ENCODE peak calls at places on chromosomes 5 and 9, in five cellular contexts. One of them, this sample, is unnamed. For H3K4me1 and H3K36me3, the result is how much of the 10 kb centered on the place peaks cover.

GRCh38 chr5:161283296-161283695 is 263.2 kb downstream of the GABRB2 start:
- DNase-seq in breast epithelium: no peak
- DNase-seq in pancreas: no peak
- DNase-seq in ascending aorta: no peak
- DNase-seq in sigmoid colon: no peak
- DNase-seq in this sample: no peak

GRCh38 chr5:66769839-66770617 is 173.8 kb downstream of the MAST4 start:
- DNase-seq in pancreas: no peak
- DNase-seq in ascending aorta: no peak
- DNase-seq in breast epithelium: no peak
- DNase-seq in sigmoid colon: no peak
- DNase-seq in this sample: no peak

GRCh38 chr5:178335287-178336030 is 102.9 kb upstream of the PHYKPL start:
- DNase-seq in breast epithelium: no peak
- DNase-seq in sigmoid colon: no peak
- DNase-seq in ascending aorta: no peak
- DNase-seq in pancreas: no peak
- DNase-seq in this sample: no peak

GRCh38 chr5:31452314-31452713 is 79.6 kb downstream of the DROSHA start:
- DNase-seq in sigmoid colon: no peak
- DNase-seq in breast epithelium: no peak
- DNase-seq in ascending aorta: no peak
- DNase-seq in pancreas: no peak
- DNase-seq in this sample: no peak

GRCh38 chr9:131739192-131739961 is 499 bp downstream of the RAPGEF1 start:
- DNase-seq in sigmoid colon: peak
- DNase-seq in ascending aorta: no peak
- DNase-seq in breast epithelium: no peak
- DNase-seq in pancreas: no peak
- DNase-seq in this sample: peak

GRCh38 chr5:137570070-137570469 is 70.9 kb upstream of the SPOCK1 start:
- DNase-seq in sigmoid colon: no peak
- DNase-seq in pancreas: no peak
- DNase-seq in ascending aorta: no peak
- DNase-seq in breast epithelium: no peak
- DNase-seq in this sample: no peak

GRCh38 chr5:141354900-141355469 is at the start of gene PCDHGA4:
- DNase-seq in pancreas: no peak
- DNase-seq in ascending aorta: no peak
- DNase-seq in sigmoid colon: no peak
- DNase-seq in breast epithelium: no peak
- DNase-seq in this sample: no peak

GRCh38 chr5:179374506-179375235 is 29.4 kb upstream of the ADAMTS2 start:
- DNase-seq in ascending aorta: no peak
- DNase-seq in sigmoid colon: peak
- DNase-seq in pancreas: no peak
- DNase-seq in breast epithelium: peak
- DNase-seq in this sample: no peak

GRCh38 chr5:149360262-149360661 is 2.4 kb downstream of the PCYOX1L start:
- DNase-seq in pancreas: no peak
- DNase-seq in sigmoid colon: no peak
- DNase-seq in breast epithelium: no peak
- DNase-seq in ascending aorta: no peak
- DNase-seq in this sample: no peak

GRCh38 chr5:176609724-176610429 is at the start of gene GPRIN1:
- DNase-seq in sigmoid colon: no peak
- DNase-seq in ascending aorta: no peak
- DNase-seq in pancreas: peak
- DNase-seq in breast epithelium: no peak
- DNase-seq in this sample: peak

GRCh38 chr9:83981126-83981871 is 694 bp downstream of the RMI1 start:
- DNase-seq in pancreas: peak
- DNase-seq in sigmoid colon: peak
- DNase-seq in breast epithelium: no peak
- DNase-seq in ascending aorta: no peak
- DNase-seq in this sample: no peak

GRCh38 chr5:117486879-117487391 is 912.3 kb upstream of the SEMA6A start:
- DNase-seq in ascending aorta: no peak
- DNase-seq in pancreas: no peak
- DNase-seq in breast epithelium: no peak
- DNase-seq in sigmoid colon: no peak
- DNase-seq in this sample: no peak

GRCh38 chr5:170552486-170553122 is 48.8 kb downstream of the KCNIP1 start:
- DNase-seq in pancreas: peak
- DNase-seq in sigmoid colon: peak
- DNase-seq in breast epithelium: no peak
- DNase-seq in ascending aorta: no peak
- DNase-seq in this sample: no peak

GRCh38 chr9:106403081-106403480 is 459.9 kb upstream of the ZNF462 start:
- DNase-seq in sigmoid colon: no peak
- DNase-seq in ascending aorta: no peak
- DNase-seq in pancreas: no peak
- DNase-seq in breast epithelium: no peak
- DNase-seq in this sample: no peak

GRCh38 chr9:14343948-14344547 is 30.1 kb upstream of the NFIB start:
- DNase-seq in breast epithelium: no peak
- DNase-seq in pancreas: no peak
- DNase-seq in sigmoid colon: no peak
- DNase-seq in ascending aorta: no peak
- DNase-seq in this sample: no peak

GRCh38 chr9:14343236-14343947 is 29.5 kb upstream of the NFIB start:
- DNase-seq in ascending aorta: no peak
- DNase-seq in pancreas: no peak
- DNase-seq in breast epithelium: no peak
- DNase-seq in sigmoid colon: no peak
- DNase-seq in this sample: no peak

GRCh38 chr9:14345586-14346237 is 31.8 kb upstream of the NFIB start:
- DNase-seq in pancreas: no peak
- DNase-seq in ascending aorta: no peak
- DNase-seq in sigmoid colon: no peak
- DNase-seq in breast epithelium: no peak
- DNase-seq in this sample: no peak

GRCh38 chr9:14346301-14346721 is 32.4 kb upstream of the NFIB start:
- DNase-seq in breast epithelium: no peak
- DNase-seq in sigmoid colon: no peak
- DNase-seq in ascending aorta: no peak
- DNase-seq in pancreas: no peak
- DNase-seq in this sample: peak

GRCh38 chr9:14344846-14345585 is 31.1 kb upstream of the NFIB start:
- DNase-seq in pancreas: no peak
- DNase-seq in sigmoid colon: no peak
- DNase-seq in breast epithelium: no peak
- DNase-seq in ascending aorta: no peak
- DNase-seq in this sample: no peak
- H3K4me3 ChIP-seq in pancreas: no peak
- H3K4me3 ChIP-seq in sigmoid colon: no peak
- H3K4me3 ChIP-seq in breast epithelium: peak
- H3K4me3 ChIP-seq in ascending aorta: no peak
- H3K4me3 ChIP-seq in this sample: no peak

GRCh38 chr9:137485343-137486140 is 26.4 kb upstream of the NSMF start:
- DNase-seq in breast epithelium: no peak
- DNase-seq in pancreas: no peak
- DNase-seq in ascending aorta: no peak
- DNase-seq in sigmoid colon: no peak
- DNase-seq in this sample: no peak

GRCh38 chr9:137486141-137486490 is 27.0 kb upstream of the NSMF start:
- DNase-seq in breast epithelium: no peak
- DNase-seq in pancreas: no peak
- DNase-seq in ascending aorta: no peak
- DNase-seq in sigmoid colon: no peak
- DNase-seq in this sample: no peak

GRCh38 chr9:137487454-137488329 is 28.6 kb upstream of the NSMF start:
- DNase-seq in ascending aorta: no peak
- DNase-seq in breast epithelium: no peak
- DNase-seq in pancreas: peak
- DNase-seq in sigmoid colon: peak
- DNase-seq in this sample: peak

GRCh38 chr9:137488330-137488653 is 29.2 kb upstream of the NSMF start:
- DNase-seq in breast epithelium: no peak
- DNase-seq in sigmoid colon: peak
- DNase-seq in pancreas: peak
- DNase-seq in ascending aorta: no peak
- DNase-seq in this sample: peak

GRCh38 chr9:137486545-137487453 is 27.7 kb upstream of the NSMF start:
- DNase-seq in breast epithelium: no peak
- DNase-seq in pancreas: no peak
- DNase-seq in ascending aorta: no peak
- DNase-seq in sigmoid colon: peak
- DNase-seq in this sample: no peak
- H3K4me1 ChIP-seq in breast epithelium: under half
- H3K4me1 ChIP-seq in pancreas: under half
- H3K4me1 ChIP-seq in ascending aorta: under half
- H3K4me1 ChIP-seq in sigmoid colon: under half
- H3K4me1 ChIP-seq in this sample: under half

DNA sequence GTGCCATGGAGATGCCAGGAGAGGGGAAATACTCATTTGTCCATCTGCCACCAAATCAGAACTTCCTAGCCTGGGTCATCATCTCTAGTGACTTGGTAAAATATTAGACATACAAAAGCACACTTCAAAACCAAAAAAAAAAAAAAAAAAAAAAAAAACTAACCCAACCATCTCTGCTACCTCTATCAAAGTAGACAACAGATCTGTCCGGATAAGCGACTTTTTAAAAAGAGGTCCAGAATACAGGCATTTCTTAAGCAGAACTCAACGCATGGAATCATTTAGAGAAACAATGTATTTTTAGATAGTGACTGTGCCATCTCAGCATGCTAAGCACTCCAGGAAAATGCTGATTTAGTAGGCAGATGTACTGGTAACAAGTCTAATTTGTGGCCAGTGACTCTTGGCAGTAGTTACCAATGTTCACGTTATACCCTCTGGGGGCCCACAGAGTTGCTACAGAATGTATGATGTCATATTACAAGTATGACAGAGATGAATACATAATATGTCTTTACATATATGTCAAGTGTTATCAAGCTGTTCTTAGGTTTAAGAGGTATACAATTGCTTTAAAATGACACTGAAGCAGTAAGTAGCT is 107.8 kb downstream of the SMIM23 start:
- DNase-seq in sigmoid colon: no peak
- DNase-seq in pancreas: no peak
- DNase-seq in ascending aorta: no peak
- DNase-seq in breast epithelium: no peak
- DNase-seq in this sample: no peak
- H3K36me3 ChIP-seq in sigmoid colon: under half
- H3K36me3 ChIP-seq in pancreas: under half
- H3K36me3 ChIP-seq in ascending aorta: under half
- H3K36me3 ChIP-seq in breast epithelium: under half
- H3K36me3 ChIP-seq in this sample: under half

GRCh38 chr9:98101416-98101815 is 17.6 kb downstream of the TRIM14 start:
- DNase-seq in pancreas: no peak
- DNase-seq in sigmoid colon: no peak
- DNase-seq in breast epithelium: no peak
- DNase-seq in ascending aorta: no peak
- DNase-seq in this sample: no peak
- H3K4me3 ChIP-seq in pancreas: no peak
- H3K4me3 ChIP-seq in sigmoid colon: no peak
- H3K4me3 ChIP-seq in breast epithelium: no peak
- H3K4me3 ChIP-seq in ascending aorta: no peak
- H3K4me3 ChIP-seq in this sample: no peak

GRCh38 chr9:104905931-104906330 is 22.0 kb downstream of the ABCA1 start:
- DNase-seq in sigmoid colon: no peak
- DNase-seq in pancreas: no peak
- DNase-seq in breast epithelium: no peak
- DNase-seq in ascending aorta: no peak
- DNase-seq in this sample: no peak
- H3K4me1 ChIP-seq in sigmoid colon: half or more
- H3K4me1 ChIP-seq in pancreas: under half
- H3K4me1 ChIP-seq in breast epithelium: under half
- H3K4me1 ChIP-seq in ascending aorta: under half
- H3K4me1 ChIP-seq in this sample: under half

DNA sequence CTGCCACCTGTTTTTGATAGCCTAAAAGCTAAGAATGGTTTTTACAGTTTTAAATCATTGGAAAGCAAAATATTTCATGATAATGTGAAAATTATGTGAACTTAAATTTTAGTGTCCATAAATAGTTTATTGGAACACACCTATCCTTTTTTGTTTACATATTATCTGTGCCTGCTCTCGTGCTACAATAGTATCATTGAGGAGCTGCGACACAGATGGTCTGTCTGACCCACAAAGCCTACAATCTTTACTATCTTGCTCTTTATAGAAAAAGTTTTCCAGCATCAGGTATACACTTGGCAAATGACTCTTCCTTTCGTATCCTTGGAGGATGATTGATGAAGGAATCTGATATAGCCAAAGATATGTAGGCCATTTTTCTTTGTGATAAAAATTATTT is 40.2 kb downstream of the TTC1 start:
- DNase-seq in ascending aorta: no peak
- DNase-seq in breast epithelium: no peak
- DNase-seq in sigmoid colon: no peak
- DNase-seq in pancreas: no peak
- DNase-seq in this sample: no peak
- H3K36me3 ChIP-seq in ascending aorta: under half
- H3K36me3 ChIP-seq in breast epithelium: under half
- H3K36me3 ChIP-seq in sigmoid colon: half or more
- H3K36me3 ChIP-seq in pancreas: under half
- H3K36me3 ChIP-seq in this sample: half or more

DNA sequence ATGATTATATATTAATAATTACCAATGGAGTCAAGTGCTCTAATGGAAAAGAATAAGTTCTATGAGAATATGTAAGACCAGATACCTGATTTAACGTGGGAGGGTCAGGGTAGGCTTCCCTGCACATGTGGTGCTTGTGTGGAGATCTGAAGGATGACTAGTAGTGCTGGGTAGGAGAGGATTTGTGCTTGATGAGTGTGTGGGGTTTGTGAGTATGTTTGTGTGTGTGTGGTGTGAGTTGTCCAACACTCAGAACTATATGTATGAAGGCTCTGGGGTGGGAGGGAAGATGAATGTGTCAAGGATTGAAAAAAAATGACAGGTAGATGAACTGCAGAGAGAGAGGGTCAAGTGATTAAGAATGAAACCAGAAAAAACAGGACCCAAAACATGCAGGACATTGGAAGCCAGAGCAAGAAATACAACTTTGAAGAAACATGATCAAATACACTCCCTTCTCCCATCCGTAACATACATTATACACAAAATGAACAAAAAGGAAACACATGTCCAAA is 154.6 kb upstream of the NR3C1 start:
- DNase-seq in sigmoid colon: no peak
- DNase-seq in pancreas: no peak
- DNase-seq in ascending aorta: no peak
- DNase-seq in breast epithelium: no peak
- DNase-seq in this sample: no peak
- H3K4me3 ChIP-seq in sigmoid colon: no peak
- H3K4me3 ChIP-seq in pancreas: no peak
- H3K4me3 ChIP-seq in ascending aorta: no peak
- H3K4me3 ChIP-seq in breast epithelium: no peak
- H3K4me3 ChIP-seq in this sample: no peak